ENCODE peak calls at places on chromosome 18, in eight cellular contexts. L is choroid plexus epithelial cell, T is left ventricle myocardium inferior, I is Peyer's patch, V is A549, C is lower lobe of right lung, K is GM06990, E is upper lobe of right lung. Y is an unnamed sample.

GRCh38 chr18:12247946-12248345 is 6.2 kb upstream of the CIDEA start:
- DNase-seq in L (no peak), T (no peak), I (no peak), V (no peak), C (no peak), K (no peak), E (no peak), Y (no peak)

GRCh38 chr18:68722807-68723206 is 7.9 kb upstream of the TMX3 start:
- DNase-seq in L (no peak), T (no peak), I (no peak), V (no peak), C (no peak), K (no peak), E (no peak), Y (no peak)

GRCh38 chr18:10169064-10169562 is 255.3 kb downstream of the VAPA start:
- DNase-seq in L (peak), T (no peak), I (no peak), V (no peak), C (no peak), K (no peak), E (no peak), Y (peak)

GRCh38 chr18:42168487-42168886 is 213.5 kb downstream of the PIK3C3 start:
- DNase-seq in L (no peak), T (no peak), I (no peak), V (no peak), C (no peak), K (no peak), E (no peak), Y (no peak)

GRCh38 chr18:50079571-50080295 is 115.2 kb downstream of the MYO5B start:
- DNase-seq in L (no peak), T (peak), I (no peak), V (no peak), C (peak), K (no peak), E (peak), Y (no peak)

GRCh38 chr18:74013955-74014354 is 133.7 kb downstream of the FBXO15 start:
- DNase-seq in L (peak), T (no peak), I (no peak), V (no peak), C (no peak), K (peak), E (no peak), Y (peak)

GRCh38 chr18:41703744-41704530 is 251.1 kb upstream of the PIK3C3 start:
- DNase-seq in L (peak), T (no peak), I (no peak), V (no peak), C (no peak), K (no peak), E (no peak), Y (peak)

GRCh38 chr18:3665187-3665586 is 215.2 kb downstream of the TGIF1 start:
- DNase-seq in L (no peak), T (no peak), I (no peak), V (no peak), C (no peak), K (no peak), E (no peak), Y (no peak)

GRCh38 chr18:25190468-25190867 is 161.5 kb downstream of the ZNF521 start:
- DNase-seq in L (no peak), T (no peak), I (no peak), V (no peak), C (no peak), K (no peak), E (no peak), Y (no peak)

GRCh38 chr18:73235491-73235890 is 367.7 kb upstream of the NETO1 start:
- DNase-seq in L (peak), T (no peak), I (no peak), V (peak), C (no peak), K (no peak), E (no peak), Y (peak)

GRCh38 chr18:48621815-48622555 is 83.2 kb downstream of the CTIF start:
- DNase-seq in L (no peak), T (no peak), I (no peak), V (no peak), C (no peak), K (no peak), E (no peak), Y (no peak)

GRCh38 chr18:13447621-13448020 is 229.1 kb downstream of the LDLRAD4 start:
- DNase-seq in L (peak), T (no peak), I (no peak), V (peak), C (no peak), K (no peak), E (no peak), Y (peak)

GRCh38 chr18:22983175-22983574 is 50.0 kb downstream of the RBBP8 start:
- DNase-seq in L (peak), T (no peak), I (no peak), V (peak), C (no peak), K (peak), E (no peak), Y (peak)

GRCh38 chr18:41917199-41917598 is 37.8 kb upstream of the PIK3C3 start:
- DNase-seq in L (peak), T (no peak), I (no peak), V (no peak), C (no peak), K (no peak), E (no peak), Y (no peak)

GRCh38 chr18:79199691-79200374 is 130.6 kb downstream of the ATP9B start:
- DNase-seq in L (peak), T (no peak), I (no peak), V (no peak), C (no peak), K (no peak), E (no peak), Y (peak)

GRCh38 chr18:21853972-21854563 is 113.5 kb downstream of the MIB1 start:
- DNase-seq in L (peak), T (no peak), I (no peak), V (no peak), C (no peak), K (no peak), E (no peak), Y (no peak)

GRCh38 chr18:35041752-35042379 is 653 bp downstream of the MAPRE2 start:
- DNase-seq in L (no peak), T (no peak), I (no peak), V (no peak), C (no peak), K (no peak), E (no peak), Y (no peak)

GRCh38 chr18:59881728-59882685 is 17.8 kb upstream of the PMAIP1 start:
- DNase-seq in L (peak), T (no peak), I (no peak), V (no peak), C (no peak), K (no peak), E (no peak), Y (peak)

GRCh38 chr18:76468345-76469275 is 26.4 kb downstream of the ZNF516 start:
- DNase-seq in L (no peak), T (no peak), I (no peak), V (no peak), C (peak), K (no peak), E (no peak), Y (no peak)

GRCh38 chr18:77045682-77046081 is 86.9 kb downstream of the MBP start:
- DNase-seq in L (no peak), T (no peak), I (no peak), V (no peak), C (no peak), K (no peak), E (no peak), Y (no peak)

GRCh38 chr18:48940854-48941531 is 9.8 kb downstream of the SMAD7 start:
- DNase-seq in L (no peak), T (no peak), I (peak), V (no peak), C (no peak), K (peak), E (peak), Y (no peak)

GRCh38 chr18:62612721-62613120 is 89.9 kb downstream of the ZCCHC2 start:
- DNase-seq in L (no peak), T (no peak), I (no peak), V (no peak), C (no peak), K (no peak), E (no peak), Y (no peak)

GRCh38 chr18:56233595-56233994 is 404.8 kb downstream of the TXNL1 start:
- DNase-seq in L (peak), T (no peak), I (no peak), V (no peak), C (no peak), K (no peak), E (no peak), Y (peak)

GRCh38 chr18:35410561-35410960 is 33.4 kb upstream of the ZNF396 start:
- DNase-seq in L (no peak), T (no peak), I (peak), V (no peak), C (no peak), K (peak), E (no peak), Y (no peak)

GRCh38 chr18:23134780-23135678 is at the start of gene CABLES1:
- DNase-seq in L (peak), T (peak), I (peak), V (peak), C (peak), K (peak), E (peak), Y (peak)

GRCh38 chr18:53225567-53226325 is 885.7 kb downstream of the DCC start:
- DNase-seq in L (no peak), T (no peak), I (no peak), V (no peak), C (no peak), K (no peak), E (no peak), Y (no peak)

GRCh38 chr18:76941284-76941683 is 118.9 kb downstream of the ZNF236 start:
- DNase-seq in L (no peak), T (no peak), I (no peak), V (no peak), C (no peak), K (no peak), E (no peak), Y (no peak)

GRCh38 chr18:2147866-2148265 is 423.4 kb downstream of the METTL4 start:
- DNase-seq in L (peak), T (peak), I (no peak), V (no peak), C (no peak), K (no peak), E (no peak), Y (peak)

GRCh38 chr18:12639990-12640880 is 17.7 kb downstream of the SPIRE1 start:
- DNase-seq in L (peak), T (no peak), I (no peak), V (peak), C (no peak), K (no peak), E (no peak), Y (peak)

GRCh38 chr18:58194028-58194427 is 150.0 kb downstream of the NEDD4L start:
- DNase-seq in L (no peak), T (no peak), I (no peak), V (no peak), C (no peak), K (no peak), E (no peak), Y (no peak)
- TF ChIP-seq CTCF in L (peak), T (peak), I (no peak), V (no peak), C (no peak), K (peak), E (no peak), Y (peak)

GRCh38 chr18:61606068-61606660 is 272.9 kb downstream of the CDH20 start:
- DNase-seq in L (peak), T (peak), I (no peak), V (no peak), C (no peak), K (no peak), E (no peak), Y (peak)

GRCh38 chr18:61609131-61609530 is 275.9 kb downstream of the CDH20 start:
- DNase-seq in L (peak), T (no peak), I (no peak), V (no peak), C (no peak), K (no peak), E (no peak), Y (no peak)

GRCh38 chr18:61605376-61606067 is 272.3 kb downstream of the CDH20 start:
- DNase-seq in L (peak), T (no peak), I (no peak), V (no peak), C (no peak), K (no peak), E (no peak), Y (peak)

GRCh38 chr18:61608306-61608705 is 275.1 kb downstream of the CDH20 start:
- DNase-seq in L (no peak), T (no peak), I (no peak), V (no peak), C (no peak), K (no peak), E (no peak), Y (no peak)

DNA sequence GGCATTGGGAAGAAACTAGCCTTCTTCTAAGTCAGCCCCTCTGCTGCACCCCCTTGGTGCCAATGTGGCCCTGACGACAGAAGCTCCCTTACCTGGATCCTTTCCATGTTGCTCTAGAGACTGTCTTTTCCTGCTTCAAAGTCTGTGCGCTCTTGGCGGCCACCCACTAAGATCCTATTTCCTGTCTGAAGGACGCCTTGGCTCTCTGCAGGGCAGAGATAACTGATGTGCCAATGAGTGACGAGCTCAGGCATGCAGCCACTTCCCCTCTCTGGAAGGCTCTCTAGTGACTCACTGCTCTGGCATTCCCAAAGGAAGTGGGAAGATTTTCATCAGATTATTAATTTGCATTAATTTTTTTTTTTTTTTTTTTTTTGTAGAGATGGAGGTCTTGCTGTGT is 273.5 kb downstream of the CDH20 start:
- DNase-seq in L (peak), T (peak), I (no peak), V (peak), C (peak), K (no peak), E (peak), Y (peak)
- H3K4me3 ChIP-seq in L (peak), T (peak), I (no peak), V (peak), C (peak), K (no peak), E (peak), Y (peak)

DNA sequence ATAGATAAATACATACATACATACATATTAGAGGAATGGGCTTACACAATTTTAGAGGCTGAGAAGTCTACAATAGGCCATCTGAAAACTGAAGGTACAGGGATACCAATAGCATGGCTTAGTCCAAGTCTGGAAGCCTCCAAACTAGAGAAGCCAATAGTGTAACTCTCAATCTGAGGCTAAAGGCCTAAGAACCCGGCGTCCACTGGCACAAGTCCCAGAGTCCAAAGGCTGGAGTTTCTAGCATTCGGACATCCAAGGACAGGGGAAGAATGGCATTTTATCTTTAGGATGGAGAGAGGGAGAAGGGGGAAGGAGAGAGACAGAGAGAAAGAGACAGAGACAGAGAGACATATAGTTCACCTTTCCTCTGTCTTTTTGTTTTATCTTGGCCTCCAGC is 63.7 kb upstream of the SYT4 start:
- DNase-seq in L (no peak), T (no peak), I (no peak), V (no peak), C (no peak), K (no peak), E (no peak), Y (no peak)
- TF ChIP-seq CTCF in L (no peak), T (no peak), I (no peak), V (no peak), C (no peak), K (no peak), E (no peak), Y (no peak)

DNA sequence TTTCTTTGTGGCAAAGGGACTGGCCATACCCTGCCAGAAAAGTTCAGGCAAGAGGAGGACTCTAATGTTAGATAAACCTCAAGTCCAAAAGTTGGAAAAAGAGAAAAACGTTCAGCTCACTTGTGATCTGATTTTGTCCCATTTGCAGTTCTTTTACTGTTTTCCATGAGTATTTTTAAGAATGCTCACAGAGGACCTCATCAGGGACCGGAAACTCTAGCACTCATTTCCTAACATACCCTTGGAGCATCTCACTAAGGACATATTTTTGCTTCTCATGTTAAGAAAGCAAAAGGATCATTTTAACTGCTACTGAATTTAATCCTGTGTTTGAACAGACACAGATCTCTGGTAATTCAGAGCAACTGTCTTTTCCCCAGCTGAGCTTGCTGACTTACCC is 42.5 kb downstream of the COLEC12 start:
- DNase-seq in L (no peak), T (no peak), I (no peak), V (no peak), C (no peak), K (no peak), E (no peak), Y (no peak)
- H3K4me3 ChIP-seq in L (no peak), T (no peak), I (no peak), V (no peak), C (no peak), K (no peak), E (no peak), Y (no peak)

GRCh38 chr18:9101730-9102390 is 639 bp upstream of the NDUFV2 start:
- DNase-seq in L (peak), T (no peak), I (no peak), V (peak), C (no peak), K (no peak), E (no peak), Y (peak)

GRCh38 chr18:9102391-9103216 is at the start of gene NDUFV2:
- DNase-seq in L (peak), T (peak), I (peak), V (peak), C (peak), K (peak), E (peak), Y (peak)

GRCh38 chr18:9104244-9104901 is 1.9 kb downstream of the NDUFV2 start:
- DNase-seq in L (no peak), T (no peak), I (no peak), V (no peak), C (no peak), K (no peak), E (no peak), Y (no peak)

GRCh38 chr18:9105420-9105819 is 2.9 kb downstream of the NDUFV2 start:
- DNase-seq in L (no peak), T (no peak), I (no peak), V (no peak), C (no peak), K (no peak), E (no peak), Y (no peak)

GRCh38 chr18:9103488-9103887 is 989 bp downstream of the NDUFV2 start:
- DNase-seq in L (peak), T (no peak), I (no peak), V (no peak), C (no peak), K (no peak), E (no peak), Y (peak)
- TF ChIP-seq CTCF in L (no peak), T (peak), I (peak), V (no peak), C (no peak), K (no peak), E (no peak), Y (peak)

DNA sequence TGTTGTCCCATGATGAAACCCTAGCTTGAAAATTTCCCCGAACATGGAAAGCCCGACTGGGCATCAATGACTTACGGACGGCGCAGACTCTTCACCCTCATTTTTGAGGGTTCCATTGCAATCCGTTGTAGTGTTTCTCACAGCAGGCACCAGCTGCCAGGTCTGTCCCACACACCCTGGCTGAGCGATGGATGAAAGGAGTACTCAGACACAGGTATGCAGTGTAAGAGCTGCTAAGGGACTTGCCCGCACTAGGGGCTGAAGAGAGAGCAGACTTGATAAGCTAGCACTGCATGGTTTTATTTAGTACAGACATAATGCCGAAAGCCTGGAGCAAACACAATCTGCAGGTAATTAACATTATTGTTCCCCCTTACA is 15.8 kb downstream of the DYNAP start:
- DNase-seq in L (no peak), T (no peak), I (no peak), V (no peak), C (peak), K (no peak), E (peak), Y (no peak)
- H3K4me3 ChIP-seq in L (no peak), T (no peak), I (peak), V (no peak), C (peak), K (no peak), E (peak), Y (no peak)